ENCODE peak calls at places on chromosomes 13 and 19, in ten cellular contexts. S is right cardiac atrium, W is heart right ventricle, T is tibial nerve, H is dorsolateral prefrontal cortex, F is cardiac muscle cell, X is A549, N is adrenal gland, R is SJSA1, Q is tibial artery. U is an unnamed sample.

GRCh38 chr13:109251958-109252357 is 534.4 kb downstream of the IRS2 start:
- DNase-seq in S (no peak), W (no peak), T (no peak), H (no peak), F (no peak), X (no peak), N (no peak), R (no peak), Q (no peak), U (no peak)

GRCh38 chr13:106532111-106532929 is 3.1 kb downstream of the EFNB2 start:
- DNase-seq in S (peak), W (no peak), T (no peak), H (no peak), F (peak), X (no peak), N (no peak), R (no peak), Q (no peak), U (no peak)

GRCh38 chr13:46211116-46211515 is 612 bp upstream of the LRRC63 start:
- DNase-seq in S (no peak), W (no peak), T (no peak), H (no peak), F (no peak), X (peak), N (peak), R (no peak), Q (no peak), U (no peak)

GRCh38 chr13:113195360-113195759 is 13.1 kb downstream of the PCID2 start:
- DNase-seq in S (no peak), W (no peak), T (no peak), H (no peak), F (no peak), X (no peak), N (no peak), R (no peak), Q (no peak), U (no peak)

GRCh38 chr13:96141032-96141431 is 51.1 kb downstream of the HS6ST3 start:
- DNase-seq in S (no peak), W (no peak), T (no peak), H (no peak), F (peak), X (peak), N (no peak), R (no peak), Q (no peak), U (no peak)

GRCh38 chr13:88074794-88075509 is 403.8 kb downstream of the SLITRK5 start:
- DNase-seq in S (no peak), W (no peak), T (no peak), H (no peak), F (no peak), X (no peak), N (no peak), R (no peak), Q (no peak), U (no peak)

GRCh38 chr13:24661713-24662112 is 18.5 kb upstream of the ATP12A start:
- DNase-seq in S (no peak), W (no peak), T (no peak), H (no peak), F (no peak), X (no peak), N (no peak), R (no peak), Q (no peak), U (no peak)

GRCh38 chr13:23570931-23571330 is 719 bp downstream of the TNFRSF19 start:
- DNase-seq in S (no peak), W (no peak), T (no peak), H (no peak), F (no peak), X (no peak), N (no peak), R (no peak), Q (no peak), U (no peak)

GRCh38 chr13:33676700-33677048 is 141.3 kb upstream of the RFC3 start:
- DNase-seq in S (peak), W (peak), T (peak), H (no peak), F (peak), X (peak), N (peak), R (peak), Q (no peak), U (peak)

GRCh38 chr13:108328848-108329247 is 59.3 kb downstream of the TNFSF13B start:
- DNase-seq in S (no peak), W (no peak), T (no peak), H (no peak), F (no peak), X (no peak), N (no peak), R (no peak), Q (no peak), U (no peak)

GRCh38 chr13:99356216-99357089 is 49.3 kb upstream of the GPR183 start:
- DNase-seq in S (peak), W (peak), T (peak), H (no peak), F (no peak), X (no peak), N (peak), R (peak), Q (no peak), U (no peak)

GRCh38 chr13:21663197-21663596 is 7.7 kb upstream of the FGF9 start:
- DNase-seq in S (no peak), W (no peak), T (no peak), H (no peak), F (no peak), X (no peak), N (no peak), R (no peak), Q (no peak), U (no peak)

GRCh38 chr13:50636007-50636704 is 207.3 kb downstream of the DLEU7 start:
- DNase-seq in S (no peak), W (no peak), T (no peak), H (no peak), F (peak), X (no peak), N (no peak), R (no peak), Q (no peak), U (no peak)

GRCh38 chr13:27183561-27184147 is 12.0 kb upstream of the USP12 start:
- DNase-seq in S (no peak), W (no peak), T (no peak), H (no peak), F (no peak), X (peak), N (no peak), R (no peak), Q (no peak), U (peak)

GRCh38 chr19:7348587-7349230 is at the start of gene ARHGEF18:
- DNase-seq in S (peak), W (no peak), T (no peak), H (no peak), F (no peak), X (no peak), N (peak), R (no peak), Q (peak), U (peak)

GRCh38 chr19:7236153-7236552 is 58.1 kb downstream of the INSR start:
- DNase-seq in S (no peak), W (no peak), T (no peak), H (no peak), F (no peak), X (no peak), N (peak), R (no peak), Q (no peak), U (no peak)

GRCh38 chr13:42873081-42873480 is 91.7 kb downstream of the FAM216B start:
- DNase-seq in S (no peak), W (no peak), T (no peak), H (no peak), F (no peak), X (no peak), N (no peak), R (no peak), Q (no peak), U (no peak)

GRCh38 chr19:11987405-11988231 is 22.8 kb downstream of the ZNF763 start:
- DNase-seq in S (peak), W (peak), T (peak), H (peak), F (peak), X (no peak), N (peak), R (peak), Q (peak), U (peak)

GRCh38 chr19:46471116-46471733 is at the start of gene PNMA8A:
- DNase-seq in S (peak), W (peak), T (no peak), H (peak), F (peak), X (peak), N (peak), R (peak), Q (peak), U (peak)

GRCh38 chr13:24511019-24511823 is 1.4 kb downstream of the PARP4 start:
- DNase-seq in S (no peak), W (no peak), T (peak), H (no peak), F (no peak), X (peak), N (peak), R (peak), Q (no peak), U (no peak)

GRCh38 chr13:24112791-24113190 is 47.7 kb upstream of the SPATA13 start:
- DNase-seq in S (no peak), W (no peak), T (no peak), H (no peak), F (no peak), X (no peak), N (no peak), R (no peak), Q (no peak), U (no peak)

GRCh38 chr13:91652389-91652788 is 254.0 kb downstream of the GPC5 start:
- DNase-seq in S (no peak), W (no peak), T (no peak), H (no peak), F (no peak), X (no peak), N (no peak), R (no peak), Q (no peak), U (no peak)

GRCh38 chr13:72508392-72508791 is 219.0 kb downstream of the MZT1 start:
- DNase-seq in S (no peak), W (no peak), T (no peak), H (no peak), F (no peak), X (no peak), N (no peak), R (no peak), Q (no peak), U (no peak)

DNA sequence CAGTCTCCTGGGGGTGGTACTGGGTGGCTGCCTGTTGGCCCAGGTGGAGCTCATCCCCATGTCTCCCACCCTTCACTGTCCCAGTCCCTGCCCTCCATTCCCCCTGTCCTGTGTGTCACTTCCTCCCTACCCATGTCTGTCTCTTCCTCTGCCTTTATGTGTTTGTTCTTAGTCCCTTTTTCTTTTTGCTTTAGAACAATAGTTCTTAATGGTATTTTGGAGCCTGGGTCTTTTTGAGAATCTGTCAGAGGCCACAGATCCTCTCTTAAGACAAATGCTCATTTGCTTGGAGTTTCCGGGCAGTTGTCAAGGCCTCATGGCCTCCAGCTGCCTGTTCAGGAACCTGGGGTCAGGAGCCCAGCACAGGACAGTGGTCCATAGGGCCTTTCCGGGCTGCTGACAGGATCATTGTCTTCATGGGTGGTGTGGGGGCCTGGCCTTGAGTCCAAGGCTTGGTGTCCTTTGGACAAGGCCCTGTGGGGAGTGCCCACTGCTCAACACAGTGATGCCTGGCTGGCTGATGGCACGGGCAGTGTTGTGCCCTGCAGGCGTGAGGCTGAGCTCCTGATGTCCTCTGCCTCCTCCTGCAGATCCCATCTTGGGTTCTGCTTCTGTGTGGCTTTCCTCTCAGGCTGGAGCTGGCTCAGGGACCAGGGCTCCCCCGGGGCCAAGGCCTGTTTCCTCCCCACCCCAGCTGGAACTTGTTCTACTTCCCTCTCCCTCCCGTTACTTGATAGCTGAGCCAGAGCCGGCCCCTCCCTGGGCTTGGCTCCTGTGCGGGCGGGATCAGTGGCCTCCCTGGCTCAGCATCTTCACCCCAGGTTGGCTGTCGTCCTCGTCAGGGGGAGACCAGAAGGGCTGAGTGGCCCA is 3.5 kb downstream of the EGLN2 start:
- DNase-seq in S (peak), W (peak), T (no peak), H (no peak), F (no peak), X (no peak), N (peak), R (no peak), Q (peak), U (no peak)
- H3K27ac ChIP-seq in S (peak), W (peak), T (peak), H (peak), F (peak), X (no peak), N (peak), R (no peak), Q (peak), U (peak)

GRCh38 chr13:20136781-20137703 is 23.8 kb downstream of the GJA3 start:
- DNase-seq in S (no peak), W (no peak), T (no peak), H (no peak), F (no peak), X (peak), N (no peak), R (no peak), Q (no peak), U (peak)
- H3K4me3 ChIP-seq in S (no peak), W (no peak), T (no peak), H (no peak), F (no peak), X (peak), N (no peak), R (no peak), Q (no peak), U (no peak)

GRCh38 chr13:110323986-110324749 is 17.1 kb downstream of the COL4A2 start:
- DNase-seq in S (no peak), W (no peak), T (no peak), H (no peak), F (no peak), X (no peak), N (no peak), R (peak), Q (peak), U (no peak)
- H3K27ac ChIP-seq in S (no peak), W (no peak), T (no peak), H (no peak), F (peak), X (peak), N (no peak), R (peak), Q (peak), U (no peak)

DNA sequence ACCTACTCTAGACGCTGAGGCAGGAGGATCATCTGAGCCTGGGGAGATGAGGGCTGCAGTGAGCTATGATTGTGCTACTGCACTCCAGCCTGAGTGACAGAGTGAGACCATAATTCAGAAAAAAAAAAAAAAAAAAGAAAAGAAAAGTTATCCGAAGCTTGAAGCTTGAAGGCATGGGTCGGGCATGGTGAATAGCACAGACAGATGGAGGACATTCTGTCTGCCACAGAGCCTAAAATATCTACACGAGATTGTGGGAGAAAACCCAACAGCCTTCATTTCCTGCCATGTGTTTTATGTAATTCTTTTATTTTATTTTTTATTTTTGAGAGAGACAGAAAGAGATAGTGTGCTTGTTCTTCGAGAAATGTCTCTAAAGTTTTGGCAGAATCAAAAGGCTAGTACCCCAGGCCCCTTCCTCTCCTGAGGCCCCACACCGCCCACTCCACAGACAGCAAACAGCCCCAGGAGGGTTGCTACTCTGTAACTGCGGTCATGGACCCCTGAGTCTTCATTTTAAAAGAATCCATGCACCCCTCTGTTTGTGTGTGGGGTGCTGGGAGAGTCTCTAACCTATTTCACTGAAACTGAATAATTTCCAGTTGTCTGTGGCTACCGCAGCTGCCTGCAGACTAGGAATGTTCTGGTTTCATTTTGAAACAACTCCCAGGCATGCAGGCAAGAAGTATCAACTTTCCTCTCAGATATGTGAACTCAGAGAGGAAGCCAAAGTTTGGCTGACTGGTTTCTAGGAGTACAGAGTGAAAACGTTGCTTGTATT is 38.4 kb upstream of the RCBTB2 start:
- DNase-seq in S (no peak), W (peak), T (peak), H (no peak), F (peak), X (no peak), N (no peak), R (no peak), Q (no peak), U (no peak)
- H3K4me3 ChIP-seq in S (peak), W (peak), T (peak), H (no peak), F (no peak), X (no peak), N (peak), R (no peak), Q (peak), U (no peak)

GRCh38 chr13:41139296-41139966 is 6.8 kb upstream of the KBTBD6 start:
- DNase-seq in S (no peak), W (no peak), T (no peak), H (no peak), F (no peak), X (no peak), N (no peak), R (no peak), Q (no peak), U (no peak)

GRCh38 chr13:41144576-41144975 is 12.0 kb upstream of the KBTBD6 start:
- DNase-seq in S (no peak), W (no peak), T (no peak), H (no peak), F (no peak), X (no peak), N (no peak), R (no peak), Q (no peak), U (no peak)

GRCh38 chr13:41150058-41150457 is 17.5 kb upstream of the KBTBD6 start:
- DNase-seq in S (no peak), W (no peak), T (no peak), H (no peak), F (no peak), X (no peak), N (no peak), R (no peak), Q (no peak), U (no peak)

GRCh38 chr13:41148421-41149283 is 16.1 kb upstream of the KBTBD6 start:
- DNase-seq in S (no peak), W (no peak), T (no peak), H (no peak), F (no peak), X (peak), N (no peak), R (no peak), Q (no peak), U (no peak)

GRCh38 chr13:41145136-41145908 is 12.7 kb upstream of the KBTBD6 start:
- DNase-seq in S (no peak), W (no peak), T (no peak), H (no peak), F (no peak), X (no peak), N (no peak), R (no peak), Q (no peak), U (no peak)
- H3K27ac ChIP-seq in S (no peak), W (no peak), T (no peak), H (no peak), F (no peak), X (no peak), N (no peak), R (no peak), Q (no peak), U (no peak)

GRCh38 chr19:1470864-1471513 is 8.0 kb downstream of the C19orf25 start:
- DNase-seq in S (peak), W (no peak), T (no peak), H (no peak), F (peak), X (no peak), N (no peak), R (no peak), Q (no peak), U (no peak)

GRCh38 chr19:1469200-1469935 is 9.6 kb downstream of the C19orf25 start:
- DNase-seq in S (peak), W (no peak), T (no peak), H (no peak), F (peak), X (no peak), N (no peak), R (no peak), Q (no peak), U (no peak)

GRCh38 chr19:1468274-1469199 is 10.5 kb downstream of the C19orf25 start:
- DNase-seq in S (peak), W (no peak), T (no peak), H (peak), F (peak), X (peak), N (no peak), R (no peak), Q (no peak), U (peak)

GRCh38 chr19:1471514-1472107 is 7.4 kb downstream of the C19orf25 start:
- DNase-seq in S (peak), W (no peak), T (no peak), H (no peak), F (no peak), X (no peak), N (no peak), R (no peak), Q (no peak), U (peak)

GRCh38 chr19:1469936-1470863 is 8.8 kb downstream of the C19orf25 start:
- DNase-seq in S (peak), W (peak), T (no peak), H (peak), F (peak), X (no peak), N (no peak), R (no peak), Q (no peak), U (no peak)
- H3K4me3 ChIP-seq in S (peak), W (peak), T (peak), H (no peak), F (peak), X (peak), N (peak), R (no peak), Q (peak), U (peak)

GRCh38 chr19:3336680-3337523 is 29.5 kb upstream of the NFIC start:
- DNase-seq in S (peak), W (peak), T (peak), H (peak), F (no peak), X (peak), N (peak), R (no peak), Q (peak), U (peak)
- H3K27ac ChIP-seq in S (peak), W (peak), T (peak), H (peak), F (no peak), X (peak), N (peak), R (no peak), Q (peak), U (peak)

GRCh38 chr13:62123409-62123808 is 707.8 kb upstream of the PCDH20 start:
- DNase-seq in S (no peak), W (no peak), T (no peak), H (no peak), F (no peak), X (no peak), N (no peak), R (no peak), Q (no peak), U (no peak)
- H3K4me3 ChIP-seq in S (no peak), W (no peak), T (no peak), H (no peak), F (no peak), X (no peak), N (no peak), R (no peak), Q (no peak), U (no peak)

GRCh38 chr19:44539236-44539819 is 9.9 kb upstream of the CEACAM20 start:
- DNase-seq in S (no peak), W (no peak), T (no peak), H (no peak), F (no peak), X (no peak), N (no peak), R (no peak), Q (peak), U (no peak)

GRCh38 chr19:44539991-44540390 is 10.5 kb upstream of the CEACAM20 start:
- DNase-seq in S (no peak), W (no peak), T (no peak), H (no peak), F (no peak), X (no peak), N (no peak), R (no peak), Q (peak), U (no peak)

GRCh38 chr19:44544031-44544430 is 14.6 kb upstream of the CEACAM20 start:
- DNase-seq in S (no peak), W (no peak), T (no peak), H (no peak), F (no peak), X (no peak), N (no peak), R (no peak), Q (no peak), U (no peak)

GRCh38 chr19:44540736-44541135 is 11.3 kb upstream of the CEACAM20 start:
- DNase-seq in S (no peak), W (no peak), T (no peak), H (no peak), F (no peak), X (no peak), N (no peak), R (no peak), Q (peak), U (no peak)

DNA sequence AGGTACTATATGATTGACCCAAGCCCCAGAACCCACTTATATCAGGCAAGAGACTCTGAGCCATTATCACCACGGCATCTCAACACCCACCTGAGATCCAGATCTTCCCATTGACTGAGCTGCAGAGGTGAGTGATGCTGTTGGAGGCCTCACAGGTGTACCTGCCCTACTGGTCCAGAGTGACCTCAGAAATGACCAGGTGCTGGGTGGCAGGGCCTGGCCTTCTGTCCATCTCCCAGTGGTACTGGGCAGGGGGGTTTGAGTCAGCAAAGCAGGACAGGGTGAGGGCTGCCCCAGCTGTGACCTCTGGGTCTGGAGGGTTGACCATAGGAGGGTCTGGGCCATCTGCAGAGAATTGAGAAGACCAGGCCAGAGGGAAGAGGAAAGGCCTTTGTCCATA is 13.2 kb upstream of the CEACAM20 start:
- DNase-seq in S (no peak), W (no peak), T (no peak), H (no peak), F (no peak), X (no peak), N (no peak), R (no peak), Q (no peak), U (no peak)
- H3K27ac ChIP-seq in S (no peak), W (no peak), T (no peak), H (no peak), F (no peak), X (no peak), N (no peak), R (no peak), Q (no peak), U (no peak)